ENCODE peak calls at places on chromosomes 5 and 9, in seven cellular contexts. H is fibroblast of pulmonary artery, U is tibial artery, G is dorsolateral prefrontal cortex, N is Calu3, R is lung, B is H9. S is an unnamed sample.

GRCh38 chr5:126414874-126415502 is 8.2 kb upstream of the GRAMD2B start:
- DNase-seq in H (peak; percentile 86), U (peak; percentile 59), G (no peak), N (no peak), R (no peak), B (no peak), S (no peak)

GRCh38 chr9:94042516-94042915 is 41.7 kb upstream of the PTPDC1 start:
- DNase-seq in H (no peak), U (no peak), G (no peak), N (no peak), R (no peak), B (no peak), S (no peak)

GRCh38 chr9:81737871-81738507 is 48.6 kb upstream of the TLE1 start:
- DNase-seq in H (peak; percentile 69), U (peak; percentile 37), G (no peak), N (peak; percentile 68), R (peak; percentile 44), B (no peak), S (no peak)

GRCh38 chr9:71490810-71491209 is 277.5 kb downstream of the CEMIP2 start:
- DNase-seq in H (no peak), U (no peak), G (no peak), N (peak; percentile 11), R (no peak), B (no peak), S (no peak)

GRCh38 chr5:90642706-90643229 is 84.2 kb downstream of the ADGRV1 start:
- DNase-seq in H (no peak), U (no peak), G (no peak), N (no peak), R (no peak), B (no peak), S (no peak)

GRCh38 chr9:104256031-104256709 is 162.1 kb downstream of the SMC2 start:
- DNase-seq in H (peak; percentile 8), U (no peak), G (no peak), N (no peak), R (no peak), B (no peak), S (no peak)

GRCh38 chr9:124685217-124685616 is 85.9 kb downstream of the NR6A1 start:
- DNase-seq in H (no peak), U (no peak), G (no peak), N (no peak), R (no peak), B (no peak), S (no peak)

GRCh38 chr5:67178085-67178484 is 18.5 kb downstream of the CD180 start:
- DNase-seq in H (no peak), U (no peak), G (no peak), N (no peak), R (no peak), B (no peak), S (no peak)

GRCh38 chr9:131712151-131712716 is 27.6 kb downstream of the RAPGEF1 start:
- DNase-seq in H (no peak), U (no peak), G (no peak), N (no peak), R (no peak), B (no peak), S (no peak)

GRCh38 chr9:124467410-124468060 is 17.3 kb downstream of the ADGRD2 start:
- DNase-seq in H (no peak), U (no peak), G (no peak), N (no peak), R (no peak), B (no peak), S (no peak)

GRCh38 chr5:34628373-34628772 is 27.8 kb upstream of the RAI14 start:
- DNase-seq in H (no peak), U (no peak), G (no peak), N (no peak), R (no peak), B (no peak), S (no peak)

GRCh38 chr9:129008469-129008965 is 19.6 kb downstream of the SH3GLB2 start:
- DNase-seq in H (no peak), U (no peak), G (no peak), N (no peak), R (no peak), B (no peak), S (no peak)

GRCh38 chr5:8473827-8474568 is 605.0 kb downstream of the MTRR start:
- DNase-seq in H (no peak), U (no peak), G (no peak), N (no peak), R (no peak), B (peak; percentile 59), S (no peak)

GRCh38 chr5:74465724-74466123 is 174.8 kb downstream of the ENC1 start:
- DNase-seq in H (no peak), U (no peak), G (no peak), N (no peak), R (no peak), B (no peak), S (no peak)

GRCh38 chr9:98916660-98917059 is 27.0 kb upstream of the COL15A1 start:
- DNase-seq in H (no peak), U (peak; percentile 27), G (no peak), N (no peak), R (no peak), B (peak; percentile 89), S (peak; percentile 70)

GRCh38 chr5:161676109-161676508 is 9.4 kb upstream of the GABRA6 start:
- DNase-seq in H (no peak), U (no peak), G (no peak), N (no peak), R (no peak), B (peak; percentile 38), S (no peak)

GRCh38 chr9:128716581-128717254 is 7.2 kb downstream of the ZDHHC12 start:
- DNase-seq in H (no peak), U (no peak), G (no peak), N (no peak), R (no peak), B (no peak), S (no peak)

GRCh38 chr5:90037646-90038045 is 371.9 kb downstream of the CETN3 start:
- DNase-seq in H (peak; percentile 73), U (no peak), G (no peak), N (no peak), R (no peak), B (no peak), S (no peak)

GRCh38 chr5:30392897-30393296 is 800.6 kb upstream of the CDH6 start:
- DNase-seq in H (no peak), U (no peak), G (no peak), N (no peak), R (no peak), B (no peak), S (no peak)

GRCh38 chr5:149383399-149383798 is 4.3 kb upstream of the IL17B start:
- DNase-seq in H (no peak), U (peak; percentile 75), G (no peak), N (no peak), R (no peak), B (no peak), S (no peak)

GRCh38 chr5:161700065-161700464 is 14.5 kb downstream of the GABRA6 start:
- DNase-seq in H (no peak), U (no peak), G (no peak), N (no peak), R (no peak), B (no peak), S (no peak)

GRCh38 chr9:131817627-131818026 is 77.8 kb upstream of the RAPGEF1 start:
- DNase-seq in H (no peak), U (no peak), G (no peak), N (no peak), R (no peak), B (no peak), S (no peak)

GRCh38 chr5:67623078-67623477 is 426.5 kb upstream of the CD180 start:
- DNase-seq in H (no peak), U (no peak), G (no peak), N (no peak), R (no peak), B (no peak), S (no peak)

DNA sequence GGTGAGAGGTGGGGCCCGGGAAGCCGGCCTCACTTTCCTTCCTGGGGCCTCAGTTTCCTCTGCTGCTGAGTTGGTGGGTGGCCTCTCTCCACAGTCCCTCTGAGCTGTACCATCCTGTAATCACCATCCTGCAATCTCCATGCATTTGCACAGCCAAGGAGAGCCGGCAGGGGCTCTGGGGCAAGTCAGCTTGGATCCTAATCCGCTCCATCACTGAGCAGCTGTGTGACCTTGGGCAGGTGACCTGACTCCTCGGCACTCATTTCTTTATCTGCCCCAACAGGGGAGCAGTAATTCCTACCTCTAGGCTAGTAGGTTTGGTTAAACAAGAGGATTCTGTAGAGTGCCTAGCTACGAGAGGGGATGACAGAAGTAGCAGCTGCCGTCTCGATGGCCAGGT is 88.2 kb upstream of the ZNF618 start:
- DNase-seq in H (no peak), U (no peak), G (no peak), N (no peak), R (no peak), B (peak; percentile 70), S (no peak)
- TF ChIP-seq CTCF in H (no peak), U (no peak), G (no peak), N (no peak), R (no peak), B (peak; percentile 62), S (no peak)

GRCh38 chr5:117748336-117748735 is 1173.7 kb upstream of the SEMA6A start:
- DNase-seq in H (no peak), U (no peak), G (no peak), N (no peak), R (no peak), B (peak; percentile 48), S (no peak)

GRCh38 chr5:117752403-117752802 is 1177.8 kb upstream of the SEMA6A start:
- DNase-seq in H (no peak), U (no peak), G (no peak), N (no peak), R (no peak), B (no peak), S (no peak)
- TF ChIP-seq CTCF in H (no peak), U (no peak), G (no peak), N (no peak), R (no peak), B (no peak), S (no peak)

GRCh38 chr5:6820851-6821479 is 107.7 kb downstream of the TENT4A start:
- DNase-seq in H (peak; percentile 16), U (no peak), G (no peak), N (peak; percentile 69), R (no peak), B (peak; percentile 76), S (no peak)
- TF ChIP-seq CTCF in H (peak; percentile 35), U (no peak), G (peak; percentile 49), N (peak; percentile 62), R (no peak), B (peak; percentile 98), S (peak; percentile 52)

DNA sequence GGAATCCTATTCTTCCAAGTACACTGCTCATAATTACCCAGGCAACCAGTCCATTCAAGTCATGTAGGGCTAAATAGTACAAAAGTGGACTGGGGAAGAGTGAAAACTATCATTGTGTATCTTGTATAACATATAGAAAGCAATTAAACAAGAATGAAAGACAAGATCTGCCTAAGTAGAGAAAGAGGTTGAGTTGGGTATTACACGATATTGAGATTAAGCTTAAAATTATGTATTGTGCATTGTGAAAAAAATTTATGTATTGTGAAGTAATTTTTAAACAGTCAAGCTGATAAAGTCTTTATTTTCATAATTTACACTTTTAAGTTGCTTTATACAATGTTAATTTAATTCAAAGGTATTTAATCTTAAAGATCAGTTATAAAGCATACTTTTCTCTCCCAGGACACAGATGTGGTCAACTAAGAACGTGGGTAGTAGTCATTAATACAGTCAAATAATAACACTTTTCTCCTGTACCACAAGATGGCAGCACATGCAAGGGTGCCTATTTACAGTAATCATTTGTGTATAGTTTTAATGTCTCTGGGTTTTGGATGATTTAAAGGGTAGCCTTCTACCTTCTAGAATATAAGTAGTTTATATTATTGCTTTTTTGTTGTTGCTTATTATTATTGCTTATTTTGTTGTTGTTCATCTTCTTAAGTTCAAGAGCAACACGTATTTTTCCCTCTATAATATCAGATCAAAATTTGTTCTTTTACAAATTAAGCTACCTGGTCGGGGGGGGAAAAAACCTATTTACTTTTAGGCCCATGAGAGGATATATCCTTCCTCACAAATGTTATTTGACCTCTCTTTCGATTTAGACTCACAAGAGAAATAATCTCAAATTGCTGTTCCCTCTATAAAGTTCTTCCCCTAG is 59.8 kb upstream of the SLC27A6 start:
- DNase-seq in H (peak; percentile 83), U (no peak), G (no peak), N (peak; percentile 63), R (no peak), B (no peak), S (no peak)
- TF ChIP-seq CTCF in H (peak; percentile 77), U (peak; percentile 65), G (peak; percentile 93), N (peak; percentile 45), R (peak; percentile 43), B (peak; percentile 87), S (peak; percentile 79)

S was measured in osteocyte.